ENCODE peak calls at places on chromosomes 12 and 14, in ten cellular contexts. S is Calu3, F is brain microvascular endothelial cell, V is left ventricle myocardium inferior, J is upper lobe of right lung, N is fibroblast of pulmonary artery, W is choroid plexus epithelial cell, L is K562, X is lower lobe of right lung, I is IMR-90. Y is an unnamed sample.

GRCh38 chr14:24813819-24814259 is 179.8 kb upstream of the GZMB start:
- DNase-seq in S (no peak), F (no peak), V (no peak), J (no peak), N (no peak), W (no peak), L (no peak), X (no peak), I (no peak), Y (no peak)

GRCh38 chr12:57106021-57106708 is 5.0 kb downstream of the STAT6 start:
- DNase-seq in S (no peak), F (no peak), V (no peak), J (no peak), N (no peak), W (no peak), L (no peak), X (no peak), I (no peak), Y (no peak)

GRCh38 chr14:67574156-67574555 is 25.9 kb downstream of the PIGH start:
- DNase-seq in S (no peak), F (no peak), V (no peak), J (peak), N (no peak), W (no peak), L (no peak), X (peak), I (no peak), Y (no peak)

GRCh38 chr12:48454675-48455074 is 17.7 kb upstream of the ANP32D start:
- DNase-seq in S (no peak), F (peak), V (no peak), J (no peak), N (peak), W (peak), L (peak), X (no peak), I (peak), Y (peak)

GRCh38 chr14:97177016-97177415 is 379.8 kb downstream of the VRK1 start:
- DNase-seq in S (peak), F (no peak), V (no peak), J (no peak), N (no peak), W (no peak), L (peak), X (no peak), I (no peak), Y (no peak)

GRCh38 chr12:79934309-79935020 is 432 bp downstream of the PPP1R12A start:
- DNase-seq in S (peak), F (peak), V (no peak), J (peak), N (peak), W (peak), L (peak), X (no peak), I (peak), Y (peak)

GRCh38 chr14:58918066-58918465 is 270.4 kb upstream of the DAAM1 start:
- DNase-seq in S (no peak), F (peak), V (no peak), J (no peak), N (no peak), W (no peak), L (no peak), X (no peak), I (peak), Y (no peak)

GRCh38 chr12:80173465-80173864 is 74.1 kb downstream of the OTOGL start:
- DNase-seq in S (no peak), F (no peak), V (no peak), J (no peak), N (no peak), W (no peak), L (no peak), X (no peak), I (no peak), Y (no peak)

GRCh38 chr12:24937553-24938244 is 11.2 kb downstream of the BCAT1 start:
- DNase-seq in S (no peak), F (peak), V (no peak), J (no peak), N (no peak), W (no peak), L (peak), X (no peak), I (peak), Y (peak)

GRCh38 chr12:4099276-4099675 is 174.3 kb upstream of the CCND2 start:
- DNase-seq in S (no peak), F (no peak), V (no peak), J (no peak), N (no peak), W (no peak), L (no peak), X (no peak), I (no peak), Y (no peak)
- TF ChIP-seq CTCF in S (no peak), F (no peak), V (no peak), J (no peak), N (no peak), W (no peak), L (no peak), X (no peak), I (no peak), Y (no peak)

DNA sequence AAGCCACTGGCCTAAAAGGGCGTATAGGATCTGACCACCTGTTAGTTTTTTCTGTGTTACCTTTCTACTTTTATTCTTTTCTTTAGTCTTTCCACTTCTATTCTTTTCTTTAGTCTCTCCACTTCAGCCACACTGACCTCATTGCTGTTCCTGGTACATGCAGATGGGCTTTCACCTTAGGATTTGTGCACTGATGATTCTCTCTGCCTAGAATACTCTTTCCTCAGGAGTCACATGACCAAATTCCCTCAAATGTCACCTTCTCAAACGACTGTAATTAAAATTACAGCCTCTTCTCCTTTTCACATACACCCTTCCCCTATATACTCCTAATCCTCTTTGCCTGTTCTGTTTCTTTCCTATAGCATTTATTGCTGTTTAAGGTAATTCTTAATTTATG is 36.0 kb downstream of the GPHN start:
- DNase-seq in S (no peak), F (no peak), V (no peak), J (no peak), N (no peak), W (no peak), L (no peak), X (no peak), I (no peak), Y (no peak)
- TF ChIP-seq CTCF in S (no peak), F (no peak), V (no peak), J (no peak), N (no peak), W (no peak), L (no peak), X (no peak), I (no peak), Y (no peak)

GRCh38 chr14:106843951-106844483 is 1317.6 kb downstream of the TMEM121 start:
- DNase-seq in S (peak), F (no peak), V (no peak), J (peak), N (no peak), W (no peak), L (no peak), X (peak), I (no peak), Y (no peak)

GRCh38 chr14:106841701-106842100 is 1315.3 kb downstream of the TMEM121 start:
- DNase-seq in S (no peak), F (no peak), V (no peak), J (no peak), N (no peak), W (no peak), L (no peak), X (no peak), I (no peak), Y (no peak)

GRCh38 chr14:106842687-106843086 is 1316.3 kb downstream of the TMEM121 start:
- DNase-seq in S (peak), F (no peak), V (no peak), J (no peak), N (no peak), W (no peak), L (peak), X (no peak), I (no peak), Y (no peak)

GRCh38 chr14:106844608-106845285 is 1318.4 kb downstream of the TMEM121 start:
- DNase-seq in S (peak), F (no peak), V (peak), J (peak), N (no peak), W (no peak), L (no peak), X (peak), I (no peak), Y (no peak)

GRCh38 chr14:106843376-106843775 is 1317.0 kb downstream of the TMEM121 start:
- DNase-seq in S (no peak), F (no peak), V (no peak), J (no peak), N (no peak), W (no peak), L (no peak), X (no peak), I (no peak), Y (no peak)
- TF ChIP-seq CTCF in S (no peak), F (no peak), V (no peak), J (no peak), N (no peak), W (no peak), L (no peak), X (no peak), I (no peak), Y (no peak)

GRCh38 chr12:46373303-46374182 is 970 bp upstream of the SLC38A2 start:
- DNase-seq in S (peak), F (no peak), V (peak), J (peak), N (peak), W (peak), L (peak), X (peak), I (peak), Y (no peak)
- TF ChIP-seq CTCF in S (no peak), F (peak), V (peak), J (no peak), N (peak), W (peak), L (peak), X (peak), I (peak), Y (no peak)

Y was measured in HFFc6.